ENCODE peak calls at places on chromosomes 7 and 10, in six cellular contexts. D, Q, Z, G, N and B are unnamed samples.

GRCh38 chr7:105677803-105678583 is 96.7 kb upstream of the EFCAB10 start:
- DNase-seq in G (no peak), Z (no peak), D (no peak), Q (no peak), N (no peak), B (no peak)

GRCh38 chr7:38129579-38129978 is 48.5 kb upstream of the STARD3NL start:
- DNase-seq in Z (no peak), D (no peak), G (no peak), N (no peak), Q (no peak), B (no peak)

GRCh38 chr7:79245623-79246249 is 207.7 kb downstream of the MAGI2 start:
- DNase-seq in Z (no peak), G (no peak), D (peak; percentile 13), Q (no peak), N (no peak), B (peak; percentile 8)

GRCh38 chr7:100407285-100408180 is 21.0 kb downstream of the ZCWPW1 start:
- DNase-seq in D (peak; percentile 73), Q (peak; percentile 73), Z (peak; percentile 86), G (no peak), N (peak; percentile 87), B (peak; percentile 88)

GRCh38 chr7:105007298-105007697 is 6.7 kb upstream of the KMT2E start:
- DNase-seq in Z (no peak), D (no peak), G (no peak), Q (no peak), N (no peak), B (no peak)

GRCh38 chr10:124532106-124532641 is 70.6 kb downstream of the LHPP start:
- DNase-seq in Z (no peak), G (no peak), D (peak; percentile 69), Q (no peak), N (peak; percentile 8), B (peak; percentile 46)

GRCh38 chr10:68559872-68560200 is 301 bp upstream of the TET1 start:
- DNase-seq in G (no peak), Z (no peak), D (no peak), N (no peak), Q (no peak), B (no peak)

GRCh38 chr10:96243296-96243695 is 28.1 kb downstream of the BLNK start:
- DNase-seq in Z (no peak), G (no peak), Q (no peak), N (no peak), D (no peak), B (no peak)

GRCh38 chr10:24622781-24623301 is 100.8 kb downstream of the ARHGAP21 start:
- DNase-seq in Z (peak; percentile 49), D (no peak), Q (peak; percentile 50), G (no peak), N (peak; percentile 48), B (peak; percentile 61)

GRCh38 chr7:33040803-33041516 is 21.6 kb downstream of the NT5C3A start:
- DNase-seq in G (no peak), Z (peak; percentile 34), Q (no peak), N (no peak), D (no peak), B (peak; percentile 41)

GRCh38 chr7:6307762-6308161 is 35.3 kb upstream of the CYTH3 start:
- DNase-seq in D (no peak), G (no peak), N (no peak), Z (no peak), Q (no peak), B (no peak)

GRCh38 chr7:73718905-73719805 is at the start of gene STX1A:
- DNase-seq in Q (peak; percentile 61), N (peak; percentile 66), Z (peak; percentile 75), G (no peak), D (peak; percentile 92), B (peak; percentile 74)

GRCh38 chr10:80408198-80409085 is at the start of gene PRXL2A:
- DNase-seq in Q (peak; percentile 48), D (peak; percentile 96), N (peak; percentile 38), Z (peak; percentile 48), G (peak; percentile 81), B (peak; percentile 46)

GRCh38 chr10:10831085-10831484 is 186.6 kb upstream of the CELF2 start:
- DNase-seq in D (no peak), N (peak; percentile 96), Z (peak; percentile 93), Q (peak; percentile 87), G (peak; percentile 86), B (peak; percentile 83)

GRCh38 chr10:125000366-125001312 is 58.7 kb downstream of the ZRANB1 start:
- DNase-seq in Z (no peak), G (peak; percentile 81), Q (peak; percentile 81), D (peak; percentile 76), N (no peak), B (peak; percentile 30)

GRCh38 chr10:23351914-23352313 is 7.3 kb upstream of the C10orf67 start:
- DNase-seq in N (peak; percentile 67), Z (peak; percentile 63), Q (peak; percentile 60), D (no peak), G (no peak), B (peak; percentile 81)

GRCh38 chr10:51170518-51171245 is 96.4 kb downstream of the PRKG1 start:
- DNase-seq in D (no peak), Q (peak; percentile 36), G (no peak), Z (no peak), N (peak; percentile 4), B (no peak)

GRCh38 chr10:113891476-113891875 is 37.0 kb downstream of the NHLRC2 start:
- DNase-seq in Z (no peak), D (no peak), G (no peak), Q (no peak), N (no peak), B (no peak)

GRCh38 chr7:16422917-16423316 is 1.6 kb upstream of the CRPPA start:
- DNase-seq in Q (no peak), Z (no peak), D (peak; percentile 6), G (no peak), N (no peak), B (no peak)

DNA sequence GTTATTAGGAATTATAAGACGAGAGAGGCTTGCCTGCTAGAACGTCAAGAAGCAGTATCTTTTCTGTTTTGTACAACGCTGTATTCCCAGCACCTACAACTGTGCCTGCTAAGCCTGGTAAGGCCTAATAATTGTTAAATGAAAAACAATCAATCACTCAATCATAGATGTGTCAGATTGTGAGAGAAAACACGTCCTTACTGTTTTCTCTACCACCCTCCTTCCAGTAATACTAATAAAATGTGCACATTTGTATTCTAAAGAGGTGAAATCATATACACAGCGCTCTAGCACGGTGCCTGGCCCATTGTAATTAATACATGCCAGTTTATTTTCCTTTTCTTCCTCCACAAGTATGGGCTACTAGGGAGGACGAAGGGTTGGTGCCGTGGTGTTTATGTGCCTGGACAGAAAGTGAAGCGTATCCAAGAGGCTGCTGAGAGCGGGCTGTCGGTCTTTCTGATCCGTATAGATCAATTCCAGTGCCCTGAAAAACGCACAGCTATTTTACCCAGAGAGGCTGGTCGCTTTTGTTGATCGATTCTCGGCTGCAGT is 1.5 kb upstream of the AUTS2 start:
- DNase-seq in D (peak; percentile 57), G (no peak), N (no peak), Q (peak; percentile 11), Z (no peak), B (no peak)
- H3K4me3 ChIP-seq in D (peak overlapping the region; percentile 99), G (peak overlapping the region; percentile 78), N (peak overlapping the region; percentile 57), Q (peak overlapping the region; percentile 48), Z (peak overlapping the region; percentile 62), B (peak overlapping the region; percentile 68)

GRCh38 chr7:30744075-30744417 is 7.9 kb upstream of the INMT start:
- DNase-seq in N (no peak), Q (no peak), G (no peak), Z (no peak), D (no peak), B (no peak)

GRCh38 chr7:30741289-30741688 is 10.6 kb upstream of the INMT start:
- DNase-seq in N (no peak), Q (no peak), G (no peak), Z (no peak), D (no peak), B (no peak)

GRCh38 chr7:30743371-30744074 is 8.4 kb upstream of the INMT start:
- DNase-seq in Q (no peak), G (no peak), N (peak; percentile 68), Z (peak; percentile 77), D (no peak), B (peak; percentile 75)

GRCh38 chr7:30740417-30741181 is 11.3 kb upstream of the INMT start:
- DNase-seq in Q (peak; percentile 34), N (peak; percentile 72), Z (peak; percentile 79), D (peak; percentile 80), G (peak; percentile 84), B (peak; percentile 80)

GRCh38 chr7:30745251-30745650 is 6.7 kb upstream of the INMT start:
- DNase-seq in D (no peak), N (no peak), Z (peak; percentile 51), G (no peak), Q (no peak), B (peak; percentile 39)
- TF ChIP-seq CTCF in D (no peak), N (peak; percentile 2), Z (no peak), G (no peak), Q (no peak), B (peak; percentile 13)

GRCh38 chr10:101938316-101939272 is 95.0 kb upstream of the KCNIP2 start:
- DNase-seq in N (peak; percentile 88), Z (peak; percentile 89), Q (peak; percentile 97), G (no peak), D (no peak), B (peak; percentile 92)

GRCh38 chr10:101932182-101932581 is 88.6 kb upstream of the KCNIP2 start:
- DNase-seq in Q (no peak), Z (no peak), G (no peak), D (no peak), N (no peak), B (no peak)

GRCh38 chr10:101933976-101934375 is 90.4 kb upstream of the KCNIP2 start:
- DNase-seq in D (no peak), Q (no peak), N (no peak), Z (no peak), G (no peak), B (no peak)

GRCh38 chr10:101934911-101935310 is 91.3 kb upstream of the KCNIP2 start:
- DNase-seq in G (no peak), Q (no peak), D (peak; percentile 5), Z (no peak), N (no peak), B (no peak)

DNA sequence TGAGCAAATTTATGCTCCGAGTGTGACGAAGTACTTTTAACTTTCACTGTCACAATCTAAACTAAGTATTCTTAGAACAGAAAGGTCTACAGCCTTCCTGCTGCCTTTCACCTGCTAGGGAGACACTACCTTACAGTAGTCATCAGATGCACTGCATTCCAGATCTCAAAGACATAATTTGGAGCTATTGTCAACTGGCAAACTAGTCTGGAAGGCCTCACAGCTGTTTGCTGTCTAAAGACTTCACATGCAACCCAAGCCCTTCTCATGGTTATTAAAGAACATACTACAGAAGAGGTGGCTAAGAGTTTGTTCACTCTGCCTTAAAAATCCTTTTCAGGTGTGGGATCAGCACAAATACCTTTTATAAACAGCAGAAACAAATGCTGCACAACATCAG is 91.8 kb upstream of the KCNIP2 start:
- DNase-seq in Q (no peak), Z (no peak), G (no peak), N (no peak), D (peak; percentile 9), B (no peak)
- H3K4me3 ChIP-seq in Q (no peak overlapping the region), Z (no peak overlapping the region), G (no peak overlapping the region), N (no peak overlapping the region), D (no peak overlapping the region), B (no peak overlapping the region)

DNA sequence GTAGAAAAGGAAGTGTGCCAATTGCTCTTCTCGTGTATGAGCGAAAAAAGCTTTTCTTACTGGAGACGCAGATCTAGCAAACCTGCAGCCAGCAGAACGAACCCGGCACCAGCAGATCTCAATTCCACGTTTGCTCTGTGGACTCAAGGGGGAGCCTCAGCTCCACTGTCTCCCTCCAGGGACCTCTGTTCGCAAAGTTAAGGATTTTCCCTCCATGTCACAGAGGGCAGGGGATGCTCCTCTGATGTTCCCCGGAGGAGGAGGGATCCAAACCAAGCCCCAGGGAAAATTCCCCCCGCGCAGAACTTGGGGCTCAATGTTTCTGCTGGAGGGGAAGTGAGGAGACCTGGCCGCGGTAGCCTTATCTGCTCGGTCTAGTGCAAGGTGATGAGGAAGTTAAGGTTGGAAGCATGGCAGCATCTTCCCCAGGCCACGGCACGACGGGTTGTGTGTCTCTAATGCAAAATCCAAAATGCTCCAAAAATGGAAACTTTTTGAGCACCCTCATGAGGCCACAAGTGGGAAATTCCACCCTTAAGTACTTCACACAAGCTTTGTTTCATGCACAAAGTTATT is 9.0 kb downstream of the IQCE start:
- DNase-seq in D (peak; percentile 76), Z (peak; percentile 52), G (no peak), Q (no peak), N (peak; percentile 57), B (peak; percentile 70)
- TF ChIP-seq CTCF in D (peak; percentile 67), Z (peak; percentile 66), G (peak; percentile 55), Q (peak; percentile 56), N (peak; percentile 64), B (peak; percentile 82)